ENCODE peak calls at places on chromosomes 7 and 10, in four cellular contexts. J, G, M and B are unnamed samples.

GRCh38 chr7:102284891-102285540 is 1.7 kb upstream of the SH2B2 start:
- DNase-seq in J (peak), G (no peak), M (no peak), B (no peak)

GRCh38 chr7:29309041-29309860 is 114.7 kb downstream of the CHN2 start:
- DNase-seq in J (no peak), G (no peak), M (no peak), B (no peak)

GRCh38 chr10:78336402-78336791 is 302.7 kb downstream of the RPS24 start:
- DNase-seq in J (no peak), G (no peak), M (no peak), B (peak)

GRCh38 chr7:87452279-87452678 is 23.2 kb downstream of the ABCB4 start:
- DNase-seq in J (no peak), G (no peak), M (no peak), B (no peak)

GRCh38 chr10:129696636-129697035 is 229.6 kb downstream of the MGMT start:
- DNase-seq in J (no peak), G (no peak), M (no peak), B (no peak)

GRCh38 chr10:30821994-30822692 is 192.6 kb upstream of the LYZL2 start:
- DNase-seq in J (no peak), G (no peak), M (no peak), B (peak)

GRCh38 chr10:60203993-60204618 is 185.6 kb downstream of the ANK3 start:
- DNase-seq in J (peak), G (no peak), M (no peak), B (no peak)

GRCh38 chr7:43577485-43577951 is 5.4 kb upstream of the STK17A start:
- DNase-seq in J (no peak), G (no peak), M (no peak), B (no peak)

GRCh38 chr7:117279931-117280525 is 42.8 kb downstream of the WNT2 start:
- DNase-seq in J (no peak), G (no peak), M (peak), B (no peak)

GRCh38 chr7:192701-193536 is 548 bp downstream of the FAM20C start:
- DNase-seq in J (no peak), G (no peak), M (no peak), B (no peak)

GRCh38 chr7:101094791-101095375 is 9.6 kb downstream of the TRIM56 start:
- DNase-seq in J (peak), G (no peak), M (peak), B (no peak)

GRCh38 chr7:102326156-102326914 is 29.9 kb downstream of the SPDYE6 start:
- DNase-seq in J (no peak), G (no peak), M (no peak), B (no peak)

GRCh38 chr7:29771081-29771832 is 35.1 kb upstream of the WIPF3 start:
- DNase-seq in J (no peak), G (no peak), M (no peak), B (no peak)

GRCh38 chr10:90344226-90344625 is 513.6 kb downstream of the HTR7 start:
- DNase-seq in J (no peak), G (no peak), M (no peak), B (no peak)

GRCh38 chr10:43965033-43965917 is 316.6 kb upstream of the ZNF32 start:
- DNase-seq in J (peak), G (no peak), M (no peak), B (no peak)

GRCh38 chr10:132886211-132887099 is 55.9 kb downstream of the CFAP46 start:
- DNase-seq in J (no peak), G (no peak), M (no peak), B (peak)

GRCh38 chr7:71239517-71239916 is 107.6 kb downstream of the GALNT17 start:
- DNase-seq in J (no peak), G (no peak), M (no peak), B (no peak)

GRCh38 chr7:131932271-131932670 is 375.8 kb upstream of the PODXL start:
- DNase-seq in J (no peak), G (no peak), M (no peak), B (no peak)

GRCh38 chr7:41824284-41824683 is 121.4 kb upstream of the INHBA start:
- DNase-seq in J (no peak), G (no peak), M (no peak), B (no peak)

GRCh38 chr10:46052791-46053375 is 6.8 kb upstream of the MSMB start:
- DNase-seq in J (no peak), G (no peak), M (no peak), B (no peak)

GRCh38 chr10:42640610-42641229 is 2.4 kb upstream of the ZNF33B start:
- DNase-seq in J (no peak), G (no peak), M (no peak), B (no peak)

GRCh38 chr10:89981891-89982290 is 280.5 kb downstream of the KIF20B start:
- DNase-seq in J (no peak), G (no peak), M (peak), B (no peak)

GRCh38 chr7:44184874-44185446 is 4.3 kb downstream of the GCK start:
- DNase-seq in J (no peak), G (no peak), M (no peak), B (peak)

GRCh38 chr10:113997428-113997827 is 46.2 kb upstream of the ADRB1 start:
- DNase-seq in J (peak), G (no peak), M (no peak), B (no peak)

GRCh38 chr10:72276421-72277339 is 3.0 kb downstream of the DDIT4 start:
- DNase-seq in J (no peak), G (no peak), M (peak), B (no peak)

GRCh38 chr10:96073722-96074121 is 30.3 kb downstream of the CCNJ start:
- DNase-seq in J (no peak), G (no peak), M (no peak), B (no peak)

GRCh38 chr10:127990846-127991542 is 84.1 kb downstream of the PTPRE start:
- DNase-seq in J (no peak), G (no peak), M (no peak), B (no peak)

GRCh38 chr7:128233471-128233870 is 7.6 kb upstream of the LEP start:
- DNase-seq in J (no peak), G (no peak), M (no peak), B (no peak)

GRCh38 chr10:121823993-121824463 is 103.8 kb downstream of the ATE1 start:
- DNase-seq in J (no peak), G (no peak), M (no peak), B (no peak)

GRCh38 chr10:63767512-63767911 is 246.3 kb downstream of the REEP3 start:
- DNase-seq in J (no peak), G (no peak), M (no peak), B (no peak)

GRCh38 chr7:44050915-44051560 is 6.5 kb downstream of the DBNL start:
- DNase-seq in J (no peak), G (no peak), M (no peak), B (peak)

GRCh38 chr10:1198453-1199344 is 142.5 kb downstream of the WDR37 start:
- DNase-seq in J (no peak), G (no peak), M (no peak), B (no peak)

GRCh38 chr7:83118347-83119001 is 44.2 kb downstream of the PCLO start:
- DNase-seq in J (no peak), G (no peak), M (no peak), B (no peak)

GRCh38 chr7:66169616-66170015 is 35.5 kb upstream of the TPST1 start:
- DNase-seq in J (no peak), G (no peak), M (no peak), B (no peak)

GRCh38 chr10:112768121-112768520 is 181.9 kb upstream of the TCF7L2 start:
- DNase-seq in J (no peak), G (no peak), M (no peak), B (no peak)

GRCh38 chr7:78490526-78490925 is 692.0 kb downstream of the PHTF2 start:
- DNase-seq in J (no peak), G (no peak), M (no peak), B (no peak)